ENCODE peak calls at places on chromosome 17, in eight cellular contexts. G, Z, B, N, W, A, L and K are unnamed samples. For H3K4me1 and H3K27me3, the result is how much of the 10 kb centered on the place peaks cover.

GRCh38 chr17:40362696-40363479 is 1.6 kb downstream of the GJD3 start:
- DNase-seq in G (peak), Z (peak), B (peak), N (peak), W (peak), A (peak), L (no peak), K (peak)

GRCh38 chr17:45310380-45311324 is 6.2 kb downstream of the MAP3K14 start:
- DNase-seq in G (peak), Z (peak), B (peak), N (peak), W (peak), A (peak), L (no peak), K (no peak)

GRCh38 chr17:29115906-29116651 is 64.1 kb downstream of the MYO18A start:
- DNase-seq in G (no peak), Z (peak), B (peak), N (peak), W (no peak), A (no peak), L (no peak), K (no peak)

GRCh38 chr17:12021604-12022003 is 927 bp downstream of the MAP2K4 start:
- DNase-seq in G (no peak), Z (no peak), B (no peak), N (no peak), W (no peak), A (no peak), L (no peak), K (no peak)

GRCh38 chr17:65368341-65368740 is 193.1 kb downstream of the AXIN2 start:
- DNase-seq in G (no peak), Z (no peak), B (no peak), N (no peak), W (no peak), A (no peak), L (no peak), K (no peak)

GRCh38 chr17:78318407-78318806 is 41.5 kb downstream of the SOCS3 start:
- DNase-seq in G (no peak), Z (peak), B (no peak), N (no peak), W (no peak), A (no peak), L (no peak), K (no peak)

GRCh38 chr17:81870978-81871386 is at the start of gene ARHGDIA:
- DNase-seq in G (no peak), Z (no peak), B (peak), N (no peak), W (no peak), A (no peak), L (no peak), K (no peak)

GRCh38 chr17:49227436-49228261 is 2.9 kb downstream of the PHOSPHO1 start:
- DNase-seq in G (peak), Z (peak), B (peak), N (peak), W (peak), A (peak), L (peak), K (peak)

GRCh38 chr17:30256756-30257506 is 21.4 kb upstream of the SLC6A4 start:
- DNase-seq in G (no peak), Z (no peak), B (no peak), N (no peak), W (no peak), A (no peak), L (no peak), K (no peak)

GRCh38 chr17:79706931-79707382 is 23.8 kb upstream of the ENPP7 start:
- DNase-seq in G (no peak), Z (no peak), B (no peak), N (no peak), W (no peak), A (peak), L (no peak), K (no peak)

GRCh38 chr17:63423963-63424362 is 22.1 kb downstream of the CYB561 start:
- DNase-seq in G (no peak), Z (peak), B (no peak), N (no peak), W (no peak), A (no peak), L (no peak), K (no peak)

GRCh38 chr17:65787503-65787902 is 226.1 kb upstream of the AXIN2 start:
- DNase-seq in G (no peak), Z (no peak), B (no peak), N (no peak), W (no peak), A (no peak), L (no peak), K (no peak)

GRCh38 chr17:75313941-75314550 is 24.8 kb upstream of the SLC25A19 start:
- DNase-seq in G (no peak), Z (no peak), B (no peak), N (peak), W (no peak), A (no peak), L (no peak), K (peak)

GRCh38 chr17:75307957-75308731 is 18.9 kb upstream of the SLC25A19 start:
- DNase-seq in G (no peak), Z (no peak), B (no peak), N (no peak), W (no peak), A (no peak), L (no peak), K (no peak)

GRCh38 chr17:75308732-75309629 is 19.7 kb upstream of the SLC25A19 start:
- DNase-seq in G (peak), Z (peak), B (peak), N (no peak), W (no peak), A (peak), L (no peak), K (no peak)
- H3K4me3 ChIP-seq in G (no peak), Z (no peak), B (no peak), N (no peak), W (no peak), A (no peak), L (no peak), K (no peak)

GRCh38 chr17:3805581-3805980 is 4.6 kb upstream of the ITGAE start:
- DNase-seq in G (no peak), Z (no peak), B (no peak), N (no peak), W (no peak), A (no peak), L (no peak), K (no peak)
- H3K4me1 ChIP-seq in G (under half), Z (under half), B (under half), N (under half), W (under half), A (under half), L (under half), K (under half)

GRCh38 chr17:75546181-75546580 is 20.7 kb downstream of the LLGL2 start:
- DNase-seq in G (no peak), Z (no peak), B (peak), N (no peak), W (no peak), A (peak), L (no peak), K (no peak)

GRCh38 chr17:75548839-75549238 is 23.3 kb downstream of the LLGL2 start:
- DNase-seq in G (no peak), Z (no peak), B (no peak), N (no peak), W (no peak), A (no peak), L (no peak), K (no peak)

GRCh38 chr17:75544250-75544649 is 18.8 kb downstream of the LLGL2 start:
- DNase-seq in G (no peak), Z (no peak), B (no peak), N (no peak), W (no peak), A (no peak), L (no peak), K (no peak)

GRCh38 chr17:75549246-75550138 is 24.0 kb downstream of the LLGL2 start:
- DNase-seq in G (peak), Z (no peak), B (peak), N (peak), W (no peak), A (peak), L (no peak), K (peak)

DNA sequence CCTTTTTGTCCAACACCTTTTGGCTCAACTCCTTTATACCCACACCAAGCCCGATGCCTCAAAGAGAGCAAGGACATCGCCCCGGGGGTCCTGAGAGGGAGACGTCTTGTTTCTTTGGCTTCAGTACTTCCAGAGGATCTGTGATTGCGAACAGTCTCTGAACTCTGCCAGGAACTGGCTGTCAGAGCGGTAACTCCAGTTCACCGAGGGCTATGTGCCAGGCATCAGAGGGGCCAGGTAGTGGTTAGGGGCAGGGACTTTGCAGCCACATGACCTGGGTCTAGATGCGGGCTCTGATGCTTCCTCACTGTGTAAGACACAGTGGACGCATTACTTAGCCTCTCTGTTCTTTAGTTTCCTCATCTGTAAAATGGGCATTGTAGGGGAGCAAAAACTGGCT is 21.6 kb downstream of the LLGL2 start:
- DNase-seq in G (no peak), Z (no peak), B (peak), N (no peak), W (no peak), A (no peak), L (no peak), K (no peak)
- H3K27me3 ChIP-seq in G (under half), Z (under half), B (under half), N (under half), W (under half), A (under half), L (under half), K (under half)

DNA sequence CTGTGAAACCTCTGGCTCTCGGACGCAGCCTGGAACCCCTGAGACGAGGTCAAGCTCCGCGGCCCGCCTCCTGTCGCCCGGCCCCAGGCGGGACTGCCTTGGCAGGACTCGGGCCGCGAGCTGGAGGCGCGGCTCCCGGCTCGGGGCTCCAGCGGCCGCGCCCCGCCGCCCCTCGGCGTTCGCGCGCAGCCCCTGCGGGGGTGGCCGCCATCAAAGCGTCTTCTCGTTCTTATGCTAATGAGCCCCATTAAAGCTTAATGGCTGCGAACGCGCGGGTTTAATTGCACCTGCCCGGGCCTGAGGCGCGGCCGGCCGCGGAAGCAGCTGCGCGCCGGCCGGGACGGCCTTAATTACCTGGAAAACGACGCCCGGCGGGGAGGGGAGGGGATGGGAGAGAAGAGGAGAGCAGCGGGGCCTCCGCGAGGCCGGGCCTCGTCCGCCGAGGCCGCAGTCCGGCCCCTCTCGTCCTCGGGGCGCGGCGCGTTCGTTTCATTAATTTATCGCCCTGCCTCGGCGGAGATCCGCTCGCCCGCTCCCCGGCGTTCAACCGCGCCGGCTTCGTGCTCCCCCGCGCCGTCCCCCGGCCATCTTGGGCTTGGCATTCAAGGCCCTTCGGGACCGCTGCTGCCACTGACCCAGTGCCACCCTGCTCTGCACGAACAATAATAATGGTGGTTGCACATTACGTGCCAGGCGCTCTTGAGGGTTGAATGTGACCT is 19.2 kb downstream of the RAI1 start:
- DNase-seq in G (no peak), Z (peak), B (no peak), N (no peak), W (peak), A (no peak), L (no peak), K (no peak)
- H3K4me3 ChIP-seq in G (peak), Z (peak), B (no peak), N (no peak), W (peak), A (no peak), L (peak), K (peak)

DNA sequence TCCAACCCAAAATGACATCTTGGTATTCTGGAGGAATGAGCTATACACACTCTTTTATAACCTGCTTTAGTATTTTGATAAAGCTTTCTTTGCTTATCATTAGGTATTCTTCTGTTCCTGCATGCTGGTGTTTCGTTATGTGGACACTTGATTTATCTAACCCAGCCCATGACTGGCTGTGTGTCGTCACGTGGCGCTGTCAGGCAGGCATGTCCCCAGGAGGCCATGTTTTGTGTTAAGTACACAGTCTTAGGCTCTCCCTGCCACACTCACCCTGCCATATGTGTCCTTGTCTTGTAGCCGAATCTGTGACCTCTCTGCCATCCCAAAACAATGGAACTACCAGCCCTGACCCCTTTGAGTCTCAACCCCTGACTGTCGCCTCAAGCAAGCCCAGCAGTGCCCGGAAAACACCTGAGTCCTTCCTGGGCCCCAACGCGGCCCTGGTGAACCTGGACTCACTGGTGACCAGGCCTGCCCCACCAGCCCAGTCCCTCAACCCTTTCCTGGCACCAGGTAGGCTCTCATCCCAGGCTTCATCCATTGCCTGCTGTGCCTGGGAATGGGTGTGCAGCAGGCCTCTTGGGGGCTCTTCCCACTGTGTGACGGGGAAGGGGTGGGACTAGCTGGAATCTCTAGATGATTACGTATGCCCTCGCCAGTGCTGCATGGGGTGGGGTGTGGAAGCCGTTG is 30.8 kb downstream of the B9D1 start:
- DNase-seq in G (peak), Z (no peak), B (no peak), N (no peak), W (no peak), A (no peak), L (no peak), K (peak)
- H3K4me1 ChIP-seq in G (under half), Z (under half), B (under half), N (under half), W (under half), A (under half), L (under half), K (under half)

GRCh38 chr17:33292184-33292980 is 713 bp downstream of the ASIC2 start:
- DNase-seq in G (peak), Z (peak), B (no peak), N (no peak), W (peak), A (peak), L (no peak), K (no peak)
- H3K27me3 ChIP-seq in G (under half), Z (under half), B (under half), N (under half), W (under half), A (under half), L (half or more), K (half or more)

DNA sequence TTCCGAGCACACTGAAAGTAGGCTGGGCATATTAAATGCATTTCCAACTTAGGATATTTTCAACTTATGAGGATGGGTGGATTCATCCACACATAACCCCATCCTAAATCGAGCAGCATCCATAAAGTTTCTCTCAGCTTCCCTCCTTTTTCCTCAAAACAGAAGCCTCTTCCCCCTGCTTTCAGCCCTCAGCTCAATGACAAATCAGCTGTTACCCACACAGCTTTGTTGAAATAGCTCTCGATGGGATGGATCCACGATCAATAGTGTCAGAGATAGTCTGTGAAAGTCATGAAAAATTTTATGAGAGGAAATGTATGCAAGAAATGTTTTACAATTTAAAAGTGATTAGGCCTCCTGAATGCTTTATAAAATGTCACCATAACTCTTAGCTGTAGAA is 2.5 kb downstream of the DHX33 start:
- DNase-seq in G (no peak), Z (no peak), B (no peak), N (no peak), W (no peak), A (no peak), L (no peak), K (no peak)
- H3K4me3 ChIP-seq in G (no peak), Z (no peak), B (no peak), N (no peak), W (no peak), A (no peak), L (no peak), K (no peak)

GRCh38 chr17:55709984-55710383 is 12.7 kb downstream of the TMEM100 start:
- DNase-seq in G (no peak), Z (no peak), B (no peak), N (no peak), W (no peak), A (no peak), L (peak), K (no peak)

GRCh38 chr17:55710410-55710809 is 12.3 kb downstream of the TMEM100 start:
- DNase-seq in G (no peak), Z (no peak), B (no peak), N (no peak), W (no peak), A (no peak), L (no peak), K (no peak)

GRCh38 chr17:55706808-55707773 is 15.6 kb downstream of the TMEM100 start:
- DNase-seq in G (no peak), Z (no peak), B (no peak), N (no peak), W (no peak), A (no peak), L (no peak), K (no peak)

GRCh38 chr17:55709440-55709839 is 13.2 kb downstream of the TMEM100 start:
- DNase-seq in G (no peak), Z (no peak), B (no peak), N (no peak), W (no peak), A (no peak), L (no peak), K (no peak)

DNA sequence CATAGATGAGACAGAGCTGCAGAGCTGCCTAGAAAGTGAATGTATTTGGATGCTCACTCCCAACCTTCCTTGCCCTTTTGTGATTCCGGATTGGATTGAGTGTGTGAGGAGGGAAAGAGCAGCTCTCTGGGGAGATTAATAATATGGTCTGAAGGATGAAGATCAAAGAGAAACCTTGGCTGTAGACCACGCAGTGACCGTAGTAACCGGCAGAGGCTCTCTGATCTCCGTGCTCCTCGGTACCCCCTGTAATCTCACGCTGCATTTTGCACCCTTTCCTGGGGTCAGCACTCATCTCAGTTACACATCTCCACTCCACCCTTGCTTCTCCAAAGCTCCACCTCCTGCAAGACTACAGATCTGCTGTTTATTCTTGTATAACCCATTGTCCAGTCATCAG is 14.1 kb downstream of the TMEM100 start:
- DNase-seq in G (no peak), Z (no peak), B (no peak), N (no peak), W (no peak), A (no peak), L (no peak), K (no peak)
- H3K4me1 ChIP-seq in G (under half), Z (under half), B (under half), N (under half), W (under half), A (under half), L (under half), K (under half)

DNA sequence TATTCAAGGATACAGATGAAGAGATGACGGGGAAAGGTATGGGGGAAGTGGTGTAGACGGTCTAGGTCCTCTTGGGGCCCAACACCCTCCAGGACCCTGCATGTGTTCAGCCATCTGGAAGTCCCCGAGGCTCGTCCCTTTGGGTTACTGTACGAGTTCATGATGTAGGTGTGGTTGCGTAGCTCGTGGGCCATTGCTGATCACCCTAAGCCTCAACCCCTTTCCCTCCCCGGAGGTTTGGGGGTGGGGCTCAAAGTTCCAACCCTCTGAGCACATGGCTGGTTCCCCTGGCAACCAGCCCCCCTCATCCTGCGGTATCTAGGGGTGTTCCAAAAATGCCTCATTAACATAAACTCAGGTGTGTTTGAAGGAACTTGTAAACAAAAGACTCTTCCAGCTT is 98.8 kb upstream of the METRNL start:
- DNase-seq in G (no peak), Z (no peak), B (no peak), N (no peak), W (no peak), A (no peak), L (no peak), K (peak)
- H3K27me3 ChIP-seq in G (under half), Z (under half), B (under half), N (under half), W (under half), A (under half), L (under half), K (under half)

GRCh38 chr17:76654408-76654807 is 10.9 kb upstream of the ST6GALNAC1 start:
- DNase-seq in G (no peak), Z (no peak), B (no peak), N (no peak), W (no peak), A (no peak), L (no peak), K (no peak)

GRCh38 chr17:76657505-76658386 is 14.2 kb upstream of the ST6GALNAC1 start:
- DNase-seq in G (no peak), Z (no peak), B (no peak), N (no peak), W (no peak), A (no peak), L (no peak), K (no peak)

GRCh38 chr17:76658387-76658705 is 14.8 kb upstream of the ST6GALNAC1 start:
- DNase-seq in G (no peak), Z (no peak), B (no peak), N (no peak), W (no peak), A (no peak), L (no peak), K (no peak)

DNA sequence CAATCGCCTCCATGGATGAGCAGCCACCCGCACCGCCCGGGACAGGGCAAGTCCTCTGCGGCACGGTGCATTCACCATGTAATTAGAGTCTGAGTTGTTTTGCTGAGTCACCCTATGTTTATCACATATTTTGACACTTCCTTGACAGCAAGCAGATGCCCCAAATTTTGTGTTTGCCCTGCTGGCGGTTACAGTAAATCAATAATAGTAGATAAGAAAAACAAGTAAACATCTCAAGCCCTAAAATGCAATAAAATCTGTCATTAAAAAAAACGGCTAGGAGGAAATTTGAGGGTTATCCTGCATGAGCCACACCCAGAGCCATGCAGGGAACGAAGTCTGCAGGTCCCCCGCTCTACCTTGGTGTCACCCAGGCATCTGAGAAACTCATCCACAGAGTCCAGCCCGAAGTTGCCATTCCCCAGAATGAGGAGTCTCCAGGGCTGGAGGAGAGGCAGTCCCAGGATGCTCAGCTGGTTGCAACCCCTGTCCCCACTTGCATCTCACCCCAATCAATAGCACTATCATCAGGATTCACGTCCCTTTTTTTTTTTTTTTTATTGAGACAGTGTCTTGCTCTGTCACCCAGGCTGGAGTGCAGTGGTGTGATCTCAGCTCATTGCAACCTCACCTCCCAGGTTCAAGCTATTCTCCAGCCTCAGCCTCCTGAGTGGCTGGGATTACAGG is 16.5 kb upstream of the ST6GALNAC1 start:
- DNase-seq in G (peak), Z (no peak), B (no peak), N (peak), W (no peak), A (no peak), L (no peak), K (no peak)
- H3K4me3 ChIP-seq in G (no peak), Z (no peak), B (no peak), N (no peak), W (no peak), A (no peak), L (no peak), K (no peak)